ENCODE peak calls at places on chromosomes 16 and 17, in nine cellular contexts. One of them, this sample, is unnamed. For H3K27me3, the result is how much of the 10 kb centered on the place peaks cover.

GRCh38 chr16:626787-627457 is 3.9 kb upstream of the WFIKKN1 start:
- DNase-seq in right cardiac atrium: peak
- DNase-seq in HCT116: peak
- DNase-seq in AG04450: peak
- DNase-seq in IMR-90: peak
- DNase-seq in GM23338: no peak
- DNase-seq in Peyer's patch: no peak
- DNase-seq in A673: peak
- DNase-seq in small intestine: no peak
- DNase-seq in this sample: no peak

GRCh38 chr16:27286446-27286845 is 17.9 kb upstream of the NSMCE1 start:
- DNase-seq in IMR-90: peak
- DNase-seq in right cardiac atrium: no peak
- DNase-seq in A673: no peak
- DNase-seq in small intestine: no peak
- DNase-seq in GM23338: no peak
- DNase-seq in Peyer's patch: no peak
- DNase-seq in AG04450: peak
- DNase-seq in HCT116: no peak
- DNase-seq in this sample: no peak

GRCh38 chr17:71724339-71724738 is 396.5 kb upstream of the SOX9 start:
- DNase-seq in AG04450: no peak
- DNase-seq in right cardiac atrium: no peak
- DNase-seq in GM23338: no peak
- DNase-seq in A673: no peak
- DNase-seq in IMR-90: no peak
- DNase-seq in HCT116: no peak
- DNase-seq in small intestine: no peak
- DNase-seq in Peyer's patch: no peak
- DNase-seq in this sample: no peak

GRCh38 chr16:5867250-5867649 is 769.7 kb upstream of the EEF2KMT start:
- DNase-seq in Peyer's patch: no peak
- DNase-seq in HCT116: no peak
- DNase-seq in IMR-90: no peak
- DNase-seq in AG04450: no peak
- DNase-seq in GM23338: no peak
- DNase-seq in A673: no peak
- DNase-seq in small intestine: no peak
- DNase-seq in right cardiac atrium: no peak
- DNase-seq in this sample: no peak

GRCh38 chr17:74606050-74606449 is 14.0 kb upstream of the CD300LD start:
- DNase-seq in IMR-90: no peak
- DNase-seq in GM23338: no peak
- DNase-seq in HCT116: no peak
- DNase-seq in Peyer's patch: no peak
- DNase-seq in A673: no peak
- DNase-seq in small intestine: no peak
- DNase-seq in right cardiac atrium: no peak
- DNase-seq in AG04450: no peak
- DNase-seq in this sample: no peak

GRCh38 chr16:23013484-23013883 is 135.8 kb downstream of the USP31 start:
- DNase-seq in right cardiac atrium: no peak
- DNase-seq in Peyer's patch: no peak
- DNase-seq in small intestine: no peak
- DNase-seq in HCT116: peak
- DNase-seq in IMR-90: peak
- DNase-seq in A673: peak
- DNase-seq in GM23338: peak
- DNase-seq in AG04450: no peak
- DNase-seq in this sample: no peak

GRCh38 chr16:4443986-4444385 is 18.3 kb downstream of the DNAJA3 start:
- DNase-seq in A673: no peak
- DNase-seq in HCT116: no peak
- DNase-seq in IMR-90: no peak
- DNase-seq in AG04450: no peak
- DNase-seq in GM23338: no peak
- DNase-seq in small intestine: no peak
- DNase-seq in right cardiac atrium: no peak
- DNase-seq in Peyer's patch: no peak
- DNase-seq in this sample: no peak

GRCh38 chr17:71632328-71632727 is 488.5 kb upstream of the SOX9 start:
- DNase-seq in GM23338: no peak
- DNase-seq in right cardiac atrium: no peak
- DNase-seq in HCT116: peak
- DNase-seq in IMR-90: peak
- DNase-seq in Peyer's patch: no peak
- DNase-seq in small intestine: peak
- DNase-seq in AG04450: no peak
- DNase-seq in A673: peak
- DNase-seq in this sample: no peak

GRCh38 chr17:3973498-3974137 is 9.4 kb upstream of the ATP2A3 start:
- DNase-seq in right cardiac atrium: no peak
- DNase-seq in GM23338: no peak
- DNase-seq in A673: no peak
- DNase-seq in Peyer's patch: no peak
- DNase-seq in small intestine: no peak
- DNase-seq in IMR-90: no peak
- DNase-seq in AG04450: no peak
- DNase-seq in HCT116: no peak
- DNase-seq in this sample: no peak

GRCh38 chr17:48730240-48730550 is 1.6 kb upstream of the HOXB13 start:
- DNase-seq in IMR-90: no peak
- DNase-seq in AG04450: no peak
- DNase-seq in small intestine: no peak
- DNase-seq in A673: no peak
- DNase-seq in HCT116: no peak
- DNase-seq in GM23338: no peak
- DNase-seq in Peyer's patch: no peak
- DNase-seq in right cardiac atrium: no peak
- DNase-seq in this sample: no peak
- H3K27me3 ChIP-seq in IMR-90: half or more
- H3K27me3 ChIP-seq in AG04450: half or more
- H3K27me3 ChIP-seq in small intestine: under half
- H3K27me3 ChIP-seq in A673: under half
- H3K27me3 ChIP-seq in HCT116: under half
- H3K27me3 ChIP-seq in GM23338: half or more
- H3K27me3 ChIP-seq in Peyer's patch: half or more
- H3K27me3 ChIP-seq in right cardiac atrium: under half
- H3K27me3 ChIP-seq in this sample: half or more

GRCh38 chr16:50842013-50842505 is 100.2 kb downstream of the CYLD start:
- DNase-seq in right cardiac atrium: no peak
- DNase-seq in HCT116: no peak
- DNase-seq in GM23338: no peak
- DNase-seq in AG04450: no peak
- DNase-seq in A673: no peak
- DNase-seq in small intestine: no peak
- DNase-seq in Peyer's patch: no peak
- DNase-seq in IMR-90: no peak
- DNase-seq in this sample: no peak
- H3K27me3 ChIP-seq in right cardiac atrium: under half
- H3K27me3 ChIP-seq in HCT116: under half
- H3K27me3 ChIP-seq in GM23338: under half
- H3K27me3 ChIP-seq in AG04450: under half
- H3K27me3 ChIP-seq in A673: under half
- H3K27me3 ChIP-seq in small intestine: under half
- H3K27me3 ChIP-seq in Peyer's patch: under half
- H3K27me3 ChIP-seq in IMR-90: under half
- H3K27me3 ChIP-seq in this sample: under half

GRCh38 chr16:80287674-80288073 is 253.1 kb upstream of the DYNLRB2 start:
- DNase-seq in A673: no peak
- DNase-seq in small intestine: no peak
- DNase-seq in Peyer's patch: no peak
- DNase-seq in AG04450: no peak
- DNase-seq in GM23338: no peak
- DNase-seq in right cardiac atrium: no peak
- DNase-seq in HCT116: no peak
- DNase-seq in IMR-90: no peak
- DNase-seq in this sample: no peak
- H3K27me3 ChIP-seq in A673: under half
- H3K27me3 ChIP-seq in small intestine: under half
- H3K27me3 ChIP-seq in Peyer's patch: under half
- H3K27me3 ChIP-seq in AG04450: under half
- H3K27me3 ChIP-seq in GM23338: under half
- H3K27me3 ChIP-seq in right cardiac atrium: under half
- H3K27me3 ChIP-seq in HCT116: under half
- H3K27me3 ChIP-seq in IMR-90: under half
- H3K27me3 ChIP-seq in this sample: under half

DNA sequence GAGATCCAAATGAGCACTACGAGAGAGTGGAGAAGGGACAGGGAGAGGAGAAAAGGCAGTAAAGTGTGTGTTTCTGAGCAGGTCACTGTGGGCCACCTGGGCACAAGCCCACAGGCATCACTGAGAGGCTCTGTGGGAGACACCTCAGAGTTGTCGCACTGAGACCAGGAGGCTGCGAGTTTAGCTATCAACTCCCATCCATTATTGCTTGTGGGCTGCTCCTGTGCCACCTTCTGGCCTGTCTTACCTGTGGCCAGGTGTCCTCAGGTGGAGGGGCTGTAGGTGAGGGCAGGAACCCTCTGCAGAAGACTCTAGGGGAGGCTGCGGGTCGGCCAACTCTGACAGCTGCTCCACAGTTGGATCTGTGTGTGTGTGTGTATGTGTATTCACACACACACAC is 2.5 kb upstream of the PRR29 start:
- DNase-seq in GM23338: no peak
- DNase-seq in A673: no peak
- DNase-seq in Peyer's patch: peak
- DNase-seq in right cardiac atrium: no peak
- DNase-seq in IMR-90: no peak
- DNase-seq in AG04450: no peak
- DNase-seq in small intestine: no peak
- DNase-seq in HCT116: no peak
- DNase-seq in this sample: no peak
- H3K27me3 ChIP-seq in GM23338: under half
- H3K27me3 ChIP-seq in A673: under half
- H3K27me3 ChIP-seq in Peyer's patch: under half
- H3K27me3 ChIP-seq in right cardiac atrium: under half
- H3K27me3 ChIP-seq in IMR-90: half or more
- H3K27me3 ChIP-seq in AG04450: under half
- H3K27me3 ChIP-seq in small intestine: under half
- H3K27me3 ChIP-seq in HCT116: under half
- H3K27me3 ChIP-seq in this sample: under half

DNA sequence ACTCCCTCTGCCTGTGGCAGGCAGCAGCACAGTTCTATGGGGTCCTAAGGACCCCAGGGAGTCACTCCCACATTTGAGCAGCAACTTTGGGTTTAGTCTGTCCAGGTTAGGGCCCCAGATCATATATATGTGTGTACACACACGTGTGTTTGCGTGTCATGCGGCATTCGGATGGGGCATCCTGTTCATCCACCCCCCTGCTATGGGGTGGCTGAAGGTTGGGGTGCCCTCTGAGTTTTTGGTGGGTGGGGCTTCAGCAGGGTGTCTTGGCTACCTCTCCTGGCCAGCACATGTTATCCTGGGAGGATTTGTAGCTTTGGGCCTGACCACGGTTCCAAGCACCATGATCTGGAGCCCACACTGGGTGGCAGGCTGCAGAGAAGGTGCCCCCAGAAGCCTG is 100.7 kb downstream of the RAB11FIP4 start:
- DNase-seq in IMR-90: no peak
- DNase-seq in A673: no peak
- DNase-seq in HCT116: no peak
- DNase-seq in GM23338: no peak
- DNase-seq in AG04450: no peak
- DNase-seq in Peyer's patch: no peak
- DNase-seq in right cardiac atrium: no peak
- DNase-seq in small intestine: no peak
- DNase-seq in this sample: no peak
- H3K27me3 ChIP-seq in IMR-90: half or more
- H3K27me3 ChIP-seq in A673: under half
- H3K27me3 ChIP-seq in HCT116: under half
- H3K27me3 ChIP-seq in GM23338: under half
- H3K27me3 ChIP-seq in AG04450: half or more
- H3K27me3 ChIP-seq in Peyer's patch: under half
- H3K27me3 ChIP-seq in right cardiac atrium: under half
- H3K27me3 ChIP-seq in small intestine: under half
- H3K27me3 ChIP-seq in this sample: under half

GRCh38 chr16:29158031-29158430 is 173.2 kb downstream of the LAT start:
- DNase-seq in GM23338: no peak
- DNase-seq in IMR-90: no peak
- DNase-seq in AG04450: no peak
- DNase-seq in right cardiac atrium: peak
- DNase-seq in A673: no peak
- DNase-seq in small intestine: no peak
- DNase-seq in Peyer's patch: no peak
- DNase-seq in HCT116: no peak
- DNase-seq in this sample: no peak

GRCh38 chr16:29151317-29151716 is 166.5 kb downstream of the LAT start:
- DNase-seq in HCT116: no peak
- DNase-seq in AG04450: no peak
- DNase-seq in A673: no peak
- DNase-seq in IMR-90: no peak
- DNase-seq in small intestine: no peak
- DNase-seq in GM23338: no peak
- DNase-seq in Peyer's patch: no peak
- DNase-seq in right cardiac atrium: peak
- DNase-seq in this sample: no peak

GRCh38 chr16:29154676-29155121 is 169.8 kb downstream of the LAT start:
- DNase-seq in IMR-90: peak
- DNase-seq in GM23338: no peak
- DNase-seq in HCT116: no peak
- DNase-seq in AG04450: peak
- DNase-seq in small intestine: no peak
- DNase-seq in A673: no peak
- DNase-seq in right cardiac atrium: no peak
- DNase-seq in Peyer's patch: no peak
- DNase-seq in this sample: no peak

GRCh38 chr16:29156511-29156910 is 171.7 kb downstream of the LAT start:
- DNase-seq in HCT116: no peak
- DNase-seq in A673: no peak
- DNase-seq in IMR-90: no peak
- DNase-seq in right cardiac atrium: peak
- DNase-seq in Peyer's patch: no peak
- DNase-seq in small intestine: no peak
- DNase-seq in AG04450: no peak
- DNase-seq in GM23338: no peak
- DNase-seq in this sample: no peak

GRCh38 chr16:29154100-29154499 is 169.2 kb downstream of the LAT start:
- DNase-seq in A673: no peak
- DNase-seq in right cardiac atrium: peak
- DNase-seq in Peyer's patch: no peak
- DNase-seq in GM23338: no peak
- DNase-seq in IMR-90: no peak
- DNase-seq in HCT116: no peak
- DNase-seq in AG04450: no peak
- DNase-seq in small intestine: no peak
- DNase-seq in this sample: no peak
- H3K27me3 ChIP-seq in A673: under half
- H3K27me3 ChIP-seq in right cardiac atrium: under half
- H3K27me3 ChIP-seq in Peyer's patch: under half
- H3K27me3 ChIP-seq in GM23338: under half
- H3K27me3 ChIP-seq in IMR-90: under half
- H3K27me3 ChIP-seq in HCT116: under half
- H3K27me3 ChIP-seq in AG04450: under half
- H3K27me3 ChIP-seq in small intestine: under half
- H3K27me3 ChIP-seq in this sample: under half

DNA sequence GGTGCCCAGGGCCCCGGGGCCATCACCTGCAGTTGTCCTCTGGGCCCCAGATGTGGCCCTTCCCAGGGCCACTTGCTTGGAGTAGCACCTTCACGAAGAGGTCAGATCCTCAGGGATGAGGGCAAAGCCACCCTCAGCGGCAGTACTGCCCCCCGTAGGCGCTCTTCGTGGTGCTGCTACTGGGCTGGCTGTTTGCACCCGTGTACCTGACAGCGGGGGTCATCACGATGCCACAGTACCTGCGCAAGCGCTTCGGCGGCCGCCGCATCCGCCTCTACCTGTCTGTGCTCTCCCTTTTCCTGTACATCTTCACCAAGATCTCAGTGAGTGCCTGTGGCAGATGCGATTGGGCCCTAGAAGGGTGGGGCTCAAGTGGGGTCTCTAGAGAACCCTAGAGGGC is 2.6 kb downstream of the SLC5A2 start:
- DNase-seq in GM23338: no peak
- DNase-seq in IMR-90: no peak
- DNase-seq in AG04450: no peak
- DNase-seq in small intestine: no peak
- DNase-seq in Peyer's patch: no peak
- DNase-seq in HCT116: no peak
- DNase-seq in right cardiac atrium: no peak
- DNase-seq in A673: no peak
- DNase-seq in this sample: no peak
- H3K27me3 ChIP-seq in GM23338: half or more
- H3K27me3 ChIP-seq in IMR-90: under half
- H3K27me3 ChIP-seq in AG04450: under half
- H3K27me3 ChIP-seq in small intestine: under half
- H3K27me3 ChIP-seq in Peyer's patch: under half
- H3K27me3 ChIP-seq in HCT116: under half
- H3K27me3 ChIP-seq in right cardiac atrium: under half
- H3K27me3 ChIP-seq in A673: under half
- H3K27me3 ChIP-seq in this sample: under half

This sample was measured in CD4-positive, alpha-beta T cell.